ENCODE peak calls at places on chromosomes 13 and 19, in ten cellular contexts. T, F, C, O, D, L, R, U, W and M are unnamed samples.

GRCh38 chr13:101709952-101710351 is 257.5 kb downstream of the ITGBL1 start:
- DNase-seq in T (no peak), F (no peak), C (no peak), O (no peak), D (no peak), L (no peak), R (no peak), U (no peak), W (no peak), M (no peak)

GRCh38 chr19:29896790-29897189 is 45.2 kb upstream of the URI1 start:
- DNase-seq in T (no peak), F (no peak), C (no peak), O (no peak), D (no peak), L (no peak), R (no peak), U (no peak), W (no peak), M (no peak)

GRCh38 chr19:41083516-41083915 is 4.7 kb upstream of the CYP2A13 start:
- DNase-seq in T (no peak), F (no peak), C (no peak), O (no peak), D (no peak), L (no peak), R (peak), U (no peak), W (no peak), M (no peak)

GRCh38 chr19:722553-723101 is 13.9 kb downstream of the PALM start:
- DNase-seq in T (no peak), F (no peak), C (no peak), O (no peak), D (no peak), L (no peak), R (no peak), U (no peak), W (no peak), M (no peak)

GRCh38 chr19:55526216-55527196 is 10.4 kb downstream of the SBK2 start:
- DNase-seq in T (no peak), F (no peak), C (peak), O (peak), D (no peak), L (no peak), R (peak), U (peak), W (peak), M (peak)

GRCh38 chr19:14021474-14021873 is 6.5 kb upstream of the RLN3 start:
- DNase-seq in T (no peak), F (no peak), C (no peak), O (no peak), D (no peak), L (no peak), R (no peak), U (no peak), W (no peak), M (no peak)

GRCh38 chr13:110063490-110063889 is 243.5 kb downstream of the COL4A1 start:
- DNase-seq in T (no peak), F (no peak), C (no peak), O (no peak), D (no peak), L (no peak), R (no peak), U (peak), W (no peak), M (peak)

GRCh38 chr19:48728882-48729645 is 9.5 kb upstream of the MAMSTR start:
- DNase-seq in T (no peak), F (no peak), C (no peak), O (no peak), D (no peak), L (no peak), R (no peak), U (no peak), W (no peak), M (peak)

GRCh38 chr13:50693755-50694154 is 149.7 kb downstream of the DLEU7 start:
- DNase-seq in T (no peak), F (no peak), C (no peak), O (peak), D (no peak), L (no peak), R (no peak), U (peak), W (no peak), M (peak)

GRCh38 chr19:17677002-17677401 is 11.2 kb downstream of the UNC13A start:
- DNase-seq in T (peak), F (peak), C (no peak), O (no peak), D (no peak), L (no peak), R (peak), U (no peak), W (no peak), M (no peak)

GRCh38 chr13:40069173-40070044 is 413.9 kb downstream of the COG6 start:
- DNase-seq in T (peak), F (peak), C (peak), O (peak), D (peak), L (peak), R (peak), U (peak), W (peak), M (peak)

GRCh38 chr13:67238277-67238859 is 8.2 kb upstream of the PCDH9 start:
- DNase-seq in T (no peak), F (peak), C (peak), O (no peak), D (no peak), L (peak), R (peak), U (peak), W (peak), M (peak)

GRCh38 chr19:54905908-54906511 is at the start of gene NCR1:
- DNase-seq in T (peak), F (no peak), C (no peak), O (no peak), D (peak), L (peak), R (no peak), U (no peak), W (no peak), M (no peak)

GRCh38 chr19:31863122-31863521 is 482.3 kb upstream of the ZNF507 start:
- DNase-seq in T (no peak), F (no peak), C (no peak), O (no peak), D (no peak), L (no peak), R (no peak), U (no peak), W (no peak), M (no peak)